ENCODE peak calls at places on chromosomes 13 and 19, in five cellular contexts. T, J, W, M and Y are unnamed samples.
A peak's percentile ranks its signal among the peaks of the same experiment; 100 is the strongest.

GRCh38 chr19:29467824-29468401 is 57.9 kb upstream of the VSTM2B start:
- DNase-seq in M (no peak), W (peak; percentile 4), T (no peak), J (no peak), Y (no peak)

GRCh38 chr13:21672811-21673591 is 2.1 kb downstream of the FGF9 start:
- DNase-seq in M (no peak), J (no peak), W (no peak), T (no peak), Y (peak; percentile 18)

GRCh38 chr13:94858856-94859811 is 146.8 kb upstream of the SOX21 start:
- DNase-seq in M (peak; percentile 82), J (peak; percentile 21), T (no peak), W (peak; percentile 38), Y (no peak)

GRCh38 chr13:33236021-33236420 is 49.5 kb downstream of the STARD13 start:
- DNase-seq in T (no peak), W (no peak), M (no peak), J (no peak), Y (no peak)

GRCh38 chr13:34671136-34671535 is 270.9 kb upstream of the NBEA start:
- DNase-seq in J (no peak), W (peak; percentile 26), T (no peak), M (no peak), Y (no peak)

GRCh38 chr19:36257512-36257876 is 42.6 kb downstream of the ZNF146 start:
- DNase-seq in M (peak; percentile 54), W (no peak), T (no peak), J (no peak), Y (no peak)

GRCh38 chr19:708154-709141 is at the start of gene PALM:
- DNase-seq in T (no peak), W (no peak), J (no peak), M (peak; percentile 59), Y (no peak)

GRCh38 chr19:48962029-48962848 is 2.9 kb upstream of the FTL start:
- DNase-seq in W (no peak), J (no peak), M (peak; percentile 78), T (no peak), Y (peak; percentile 29)

GRCh38 chr13:52371736-52372247 is 34.2 kb downstream of the THSD1 start:
- DNase-seq in J (no peak), T (no peak), W (no peak), M (no peak), Y (no peak)

GRCh38 chr13:73261739-73262216 is 203.0 kb downstream of the KLF5 start:
- DNase-seq in T (no peak), J (peak; percentile 19), M (no peak), W (no peak), Y (no peak)

GRCh38 chr19:46624958-46625661 is at the start of gene PTGIR:
- DNase-seq in M (peak; percentile 81), T (no peak), W (peak; percentile 81), J (peak; percentile 36), Y (no peak)

GRCh38 chr19:39007096-39007495 is 25.3 kb downstream of the FBXO27 start:
- DNase-seq in J (no peak), T (no peak), W (no peak), M (no peak), Y (no peak)

GRCh38 chr13:57326532-57326931 is 159.5 kb downstream of the PRR20E start:
- DNase-seq in J (no peak), M (no peak), T (no peak), W (no peak), Y (no peak)

GRCh38 chr13:33671560-33671959 is 146.4 kb upstream of the RFC3 start:
- DNase-seq in J (no peak), W (no peak), M (no peak), T (no peak), Y (no peak)

GRCh38 chr13:45328661-45329105 is 12.3 kb downstream of the TPT1 start:
- DNase-seq in T (no peak), M (no peak), W (no peak), J (no peak), Y (no peak)

GRCh38 chr13:47148543-47148942 is 251.7 kb upstream of the HTR2A start:
- DNase-seq in T (no peak), W (no peak), J (no peak), M (no peak), Y (no peak)

GRCh38 chr19:36054733-36055686 is at the start of gene WDR62:
- DNase-seq in M (peak; percentile 97), J (peak; percentile 90), T (peak; percentile 92), W (no peak), Y (peak; percentile 96)